ENCODE peak calls at places on chromosomes 6 and 20, in four cellular contexts. Y, V, A and Z are unnamed samples. For H3K9me3, the result is how much of the 10 kb centered on the place peaks cover.

GRCh38 chr20:11204926-11205768 is 531.3 kb upstream of the JAG1 start:
- DNase-seq in V (peak), Y (peak), A (peak), Z (peak)

GRCh38 chr6:33430334-33430733 is 10.5 kb downstream of the SYNGAP1 start:
- DNase-seq in V (no peak), Y (no peak), A (no peak), Z (no peak)

GRCh38 chr6:147503587-147503986 is 4.9 kb upstream of the SAMD5 start:
- DNase-seq in V (no peak), Y (no peak), A (no peak), Z (no peak)

GRCh38 chr6:108616544-108616943 is 55.8 kb downstream of the FOXO3 start:
- DNase-seq in A (no peak), V (no peak), Y (no peak), Z (no peak)

GRCh38 chr20:32779500-32780215 is 17.5 kb downstream of the DNMT3B start:
- DNase-seq in Y (no peak), V (no peak), A (peak), Z (no peak)

GRCh38 chr6:131053546-131054240 is 9.4 kb downstream of the EPB41L2 start:
- DNase-seq in V (no peak), Y (no peak), A (no peak), Z (no peak)

GRCh38 chr6:22250486-22250885 is 46.4 kb downstream of the PRL start:
- DNase-seq in V (no peak), A (no peak), Y (no peak), Z (no peak)

GRCh38 chr20:12201289-12201991 is 283.7 kb downstream of the BTBD3 start:
- DNase-seq in A (no peak), V (no peak), Y (no peak), Z (no peak)

GRCh38 chr6:109693128-109693527 is 2.0 kb downstream of the FIG4 start:
- DNase-seq in Y (no peak), A (no peak), V (no peak), Z (no peak)

GRCh38 chr6:168149015-168149414 is 70.0 kb upstream of the FRMD1 start:
- DNase-seq in Y (no peak), V (no peak), A (no peak), Z (no peak)

GRCh38 chr6:135640449-135641111 is 143.0 kb upstream of the AHI1 start:
- DNase-seq in V (no peak), A (no peak), Y (no peak), Z (no peak)

GRCh38 chr6:6891949-6892461 is 215.8 kb upstream of the RREB1 start:
- DNase-seq in Y (no peak), V (no peak), A (no peak), Z (no peak)

GRCh38 chr6:43355862-43356590 is 13.4 kb downstream of the ZNF318 start:
- DNase-seq in Y (peak), A (no peak), V (peak), Z (peak)

GRCh38 chr6:2509746-2510145 is 241.0 kb downstream of the MYLK4 start:
- DNase-seq in Y (no peak), V (no peak), A (no peak), Z (no peak)

GRCh38 chr20:36479938-36480337 is 61.4 kb upstream of the MYL9 start:
- DNase-seq in A (no peak), V (no peak), Y (no peak), Z (no peak)

GRCh38 chr20:31602779-31603441 is 2.2 kb upstream of the ID1 start:
- DNase-seq in V (peak), A (no peak), Y (peak), Z (peak)

GRCh38 chr20:19918965-19919329 is 98.2 kb upstream of the NAA20 start:
- DNase-seq in V (peak), Y (no peak), A (no peak), Z (no peak)

GRCh38 chr6:126664271-126664670 is 324.4 kb downstream of the CENPW start:
- DNase-seq in V (no peak), Y (no peak), A (no peak), Z (no peak)

GRCh38 chr6:132798820-132799538 is 542 bp upstream of the SLC18B1 start:
- DNase-seq in A (peak), Y (no peak), V (peak), Z (peak)

GRCh38 chr6:75416443-75416842 is 77.2 kb downstream of the FILIP1 start:
- DNase-seq in A (no peak), V (no peak), Y (no peak), Z (no peak)

GRCh38 chr20:6066582-6066981 is 12.7 kb upstream of the LRRN4 start:
- DNase-seq in A (no peak), Y (no peak), V (no peak), Z (no peak)

GRCh38 chr20:19275630-19276071 is 63.2 kb downstream of the SLC24A3 start:
- DNase-seq in A (no peak), V (no peak), Y (no peak), Z (no peak)

GRCh38 chr20:24702501-24703283 is 233.3 kb downstream of the SYNDIG1 start:
- DNase-seq in V (no peak), A (no peak), Y (no peak), Z (no peak)

GRCh38 chr6:41077536-41077935 is 4.8 kb downstream of the NFYA start:
- DNase-seq in A (no peak), V (no peak), Y (no peak), Z (no peak)

GRCh38 chr20:32432277-32432676 is 74.1 kb downstream of the ASXL1 start:
- DNase-seq in A (no peak), V (no peak), Y (no peak), Z (peak)

GRCh38 chr6:150478651-150479498 is 110.1 kb downstream of the IYD start:
- DNase-seq in V (no peak), Y (no peak), A (no peak), Z (peak)

GRCh38 chr20:20261159-20261558 is 106.7 kb upstream of the INSM1 start:
- DNase-seq in V (no peak), Y (no peak), A (no peak), Z (no peak)

GRCh38 chr6:42404494-42404893 is 47.2 kb downstream of the TRERF1 start:
- DNase-seq in A (peak), V (no peak), Y (peak), Z (peak)

GRCh38 chr20:20276806-20277530 is 90.9 kb upstream of the INSM1 start:
- DNase-seq in V (no peak), A (no peak), Y (no peak), Z (no peak)

GRCh38 chr6:76578746-76579145 is 506.3 kb upstream of the IMPG1 start:
- DNase-seq in Y (no peak), V (no peak), A (no peak), Z (no peak)

GRCh38 chr6:34598725-34599124 is 42.6 kb upstream of the SPDEF start:
- DNase-seq in V (no peak), A (no peak), Y (no peak), Z (no peak)

GRCh38 chr20:25077610-25078169 is 4.3 kb downstream of the VSX1 start:
- DNase-seq in A (no peak), Y (peak), V (peak), Z (no peak)

GRCh38 chr6:656460-657252 is at the start of gene HUS1B:
- DNase-seq in A (no peak), Y (no peak), V (no peak), Z (no peak)

GRCh38 chr6:3610206-3610605 is 141.3 kb downstream of the PXDC1 start:
- DNase-seq in V (no peak), A (no peak), Y (no peak), Z (peak)

GRCh38 chr20:19605759-19606158 is 152.3 kb upstream of the RIN2 start:
- DNase-seq in A (no peak), Y (no peak), V (no peak), Z (no peak)

GRCh38 chr6:35317483-35318199 is 20.0 kb downstream of the DEF6 start:
- DNase-seq in A (no peak), V (no peak), Y (no peak), Z (no peak)

DNA sequence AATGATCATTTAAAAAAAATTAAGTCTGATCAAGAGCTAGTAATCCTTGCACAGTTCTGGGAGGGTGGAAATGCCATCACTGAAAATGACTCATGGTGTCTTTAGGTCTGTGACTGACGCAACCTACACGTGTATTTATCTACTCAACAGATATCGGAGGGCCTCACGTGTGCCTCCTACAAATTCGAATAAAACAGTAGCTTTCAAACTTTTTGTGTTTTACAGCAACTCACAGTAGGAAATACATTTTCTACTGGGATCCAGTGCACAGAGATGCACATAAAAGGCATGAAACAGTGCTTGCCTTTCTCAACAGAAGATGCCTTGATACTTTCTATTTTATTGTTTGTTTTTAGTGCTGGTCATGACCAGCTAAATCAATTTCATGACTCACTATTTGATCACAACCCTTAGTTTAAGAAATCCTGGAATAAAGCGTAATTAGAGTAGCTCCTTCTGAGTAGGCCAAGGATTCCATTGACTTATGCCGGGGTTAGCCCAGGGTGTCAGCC is 210.0 kb upstream of the SNX9 start:
- DNase-seq in A (peak), Y (peak), V (peak), Z (peak)
- TF ChIP-seq JUN in A (peak), Y (peak), V (no peak), Z (peak)

GRCh38 chr20:58402827-58403226 is 13.8 kb downstream of the VAPB start:
- DNase-seq in V (no peak), Y (no peak), A (no peak), Z (no peak)
- H3K9me3 ChIP-seq in V (under half), Y (under half), A (under half), Z (under half)

GRCh38 chr20:34475979-34476736 is 40.1 kb upstream of the DYNLRB1 start:
- DNase-seq in Y (peak), V (peak), A (no peak), Z (peak)
- TF ChIP-seq MYC in Y (no peak), V (peak), A (no peak), Z (no peak)

GRCh38 chr6:153673214-153673613 is 365.8 kb upstream of the OPRM1 start:
- DNase-seq in A (no peak), Y (no peak), V (no peak), Z (no peak)
- TF ChIP-seq JUN in A (no peak), Y (no peak), V (no peak), Z (no peak)

DNA sequence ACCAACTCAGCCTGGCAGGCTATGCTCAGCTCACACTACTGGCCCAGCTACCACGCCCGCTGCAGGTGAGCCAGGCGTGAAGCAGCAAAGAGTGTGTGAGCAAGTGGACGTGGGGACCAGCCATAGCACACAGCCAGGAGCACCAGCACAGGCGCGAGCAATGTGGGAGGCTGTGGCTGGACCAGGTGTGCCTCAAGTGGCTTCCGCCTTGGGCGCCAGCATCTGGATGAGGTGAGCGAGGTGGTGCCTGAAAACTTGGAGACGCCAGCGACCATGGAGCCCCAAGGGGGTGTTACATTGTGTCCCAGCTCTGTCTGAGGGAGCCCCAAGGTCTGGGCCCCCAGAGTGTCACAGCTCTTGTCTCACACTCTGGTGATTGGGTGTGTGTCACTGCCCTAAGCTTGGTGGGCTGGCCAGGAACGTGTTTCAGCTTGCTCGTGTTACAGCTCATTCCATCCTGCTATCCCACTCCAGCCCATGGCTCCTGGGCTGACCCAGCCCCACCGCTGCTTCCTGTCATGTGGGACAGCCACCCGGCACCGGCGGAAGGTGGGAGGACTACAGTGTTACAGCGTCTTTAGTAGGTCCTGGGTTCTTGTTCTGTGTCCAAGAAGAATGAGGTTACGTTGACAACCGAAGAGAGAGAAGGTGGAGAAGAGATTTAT is 508.0 kb upstream of the MMS22L start:
- DNase-seq in Y (no peak), V (no peak), A (no peak), Z (no peak)
- H3K9me3 ChIP-seq in Y (under half), V (under half), A (under half), Z (under half)

GRCh38 chr20:49659096-49659495 is 54.6 kb downstream of the B4GALT5 start:
- DNase-seq in A (no peak), V (no peak), Y (no peak), Z (no peak)

GRCh38 chr20:49663112-49663511 is 50.6 kb downstream of the B4GALT5 start:
- DNase-seq in V (no peak), Y (no peak), A (no peak), Z (no peak)

GRCh38 chr20:49660912-49661311 is 52.8 kb downstream of the B4GALT5 start:
- DNase-seq in A (no peak), Y (no peak), V (no peak), Z (no peak)

GRCh38 chr20:49664914-49665313 is 48.8 kb downstream of the B4GALT5 start:
- DNase-seq in V (no peak), A (no peak), Y (no peak), Z (no peak)

DNA sequence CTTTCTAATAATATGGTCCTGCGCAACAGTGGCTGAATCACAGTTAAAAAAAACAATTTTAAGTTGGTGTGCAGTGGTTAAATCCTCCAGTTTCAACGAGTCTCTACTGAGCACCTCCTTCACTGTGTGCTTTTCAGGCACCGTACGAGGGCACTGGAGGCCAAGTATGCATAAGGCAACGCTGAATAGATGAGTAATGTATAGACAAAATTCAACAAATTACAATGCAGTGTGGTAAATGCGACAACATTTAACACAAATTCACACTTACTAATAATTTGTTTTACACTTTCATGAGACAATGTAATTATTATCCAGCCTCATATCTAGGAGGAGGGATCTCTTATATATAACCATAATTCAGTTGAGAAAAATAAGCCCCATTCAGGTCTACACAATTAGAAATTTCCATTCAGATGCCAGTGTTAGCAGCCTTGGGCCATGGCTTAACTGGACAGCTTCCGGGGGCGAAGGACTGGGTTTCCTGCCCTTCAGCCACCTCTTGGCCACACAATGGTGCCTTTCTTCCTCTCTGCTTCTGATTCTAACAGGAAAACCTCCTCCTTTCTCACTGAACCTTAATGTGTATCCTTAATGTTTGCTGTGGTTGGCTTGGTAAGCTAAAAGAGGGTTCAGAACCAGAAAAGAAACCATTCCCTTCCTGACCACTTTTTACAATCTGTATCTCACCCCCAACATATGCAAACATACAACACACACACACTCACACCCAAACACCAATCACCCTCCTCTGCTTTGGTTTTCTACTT is 51.9 kb downstream of the B4GALT5 start:
- DNase-seq in V (peak), Y (no peak), A (no peak), Z (peak)
- TF ChIP-seq MYC in V (no peak), Y (no peak), A (no peak), Z (no peak)